ENCODE peak calls at places on chromosomes 6 and 20, in ten cellular contexts. One of them, this sample, is unnamed.

GRCh38 chr6:80548496-80548895 is 442.0 kb downstream of the BCKDHB start:
- DNase-seq in NCI-H1092: no peak
- DNase-seq in HT1080: no peak
- DNase-seq in SK-MEL-5: no peak
- DNase-seq in tibial artery: no peak
- DNase-seq in NCI-H345: no peak
- DNase-seq in bronchial epithelial cell: peak; percentile 31
- DNase-seq in foreskin keratinocyte: peak; percentile 91
- DNase-seq in anterior cingulate cortex: no peak
- DNase-seq in NCI-H1105 treated with DMSO at 0.1 percent for 48 hours: no peak
- DNase-seq in this sample: no peak

GRCh38 chr6:145562771-145563615 is 172.3 kb downstream of the EPM2A start:
- DNase-seq in NCI-H1092: no peak
- DNase-seq in HT1080: peak; percentile 79
- DNase-seq in SK-MEL-5: no peak
- DNase-seq in tibial artery: no peak
- DNase-seq in NCI-H345: no peak
- DNase-seq in bronchial epithelial cell: no peak
- DNase-seq in foreskin keratinocyte: no peak
- DNase-seq in anterior cingulate cortex: no peak
- DNase-seq in NCI-H1105 treated with DMSO at 0.1 percent for 48 hours: no peak
- DNase-seq in this sample: no peak

GRCh38 chr6:38612386-38612965 is 27.3 kb downstream of the BTBD9 start:
- DNase-seq in NCI-H1092: no peak
- DNase-seq in HT1080: peak; percentile 17
- DNase-seq in SK-MEL-5: peak; percentile 38
- DNase-seq in tibial artery: no peak
- DNase-seq in NCI-H345: no peak
- DNase-seq in bronchial epithelial cell: peak; percentile 45
- DNase-seq in foreskin keratinocyte: peak; percentile 31
- DNase-seq in anterior cingulate cortex: no peak
- DNase-seq in NCI-H1105 treated with DMSO at 0.1 percent for 48 hours: no peak
- DNase-seq in this sample: no peak

GRCh38 chr20:44204156-44204831 is 6.3 kb downstream of the OSER1 start:
- DNase-seq in NCI-H1092: no peak
- DNase-seq in HT1080: peak; percentile 93
- DNase-seq in SK-MEL-5: peak; percentile 34
- DNase-seq in tibial artery: no peak
- DNase-seq in NCI-H345: no peak
- DNase-seq in bronchial epithelial cell: peak; percentile 99
- DNase-seq in foreskin keratinocyte: peak; percentile 96
- DNase-seq in anterior cingulate cortex: no peak
- DNase-seq in NCI-H1105 treated with DMSO at 0.1 percent for 48 hours: no peak
- DNase-seq in this sample: no peak

GRCh38 chr6:150831577-150831976 is 33.9 kb upstream of the MTHFD1L start:
- DNase-seq in NCI-H1092: no peak
- DNase-seq in HT1080: no peak
- DNase-seq in SK-MEL-5: no peak
- DNase-seq in tibial artery: no peak
- DNase-seq in NCI-H345: no peak
- DNase-seq in bronchial epithelial cell: no peak
- DNase-seq in foreskin keratinocyte: no peak
- DNase-seq in anterior cingulate cortex: no peak
- DNase-seq in NCI-H1105 treated with DMSO at 0.1 percent for 48 hours: no peak
- DNase-seq in this sample: no peak

GRCh38 chr20:64165866-64166600 is 1.8 kb downstream of the MYT1 start:
- DNase-seq in NCI-H1092: no peak
- DNase-seq in HT1080: no peak
- DNase-seq in SK-MEL-5: no peak
- DNase-seq in tibial artery: no peak
- DNase-seq in NCI-H345: no peak
- DNase-seq in bronchial epithelial cell: no peak
- DNase-seq in foreskin keratinocyte: no peak
- DNase-seq in anterior cingulate cortex: no peak
- DNase-seq in NCI-H1105 treated with DMSO at 0.1 percent for 48 hours: no peak
- DNase-seq in this sample: no peak

GRCh38 chr6:169427856-169428255 is 174.2 kb upstream of the THBS2 start:
- DNase-seq in NCI-H1092: no peak
- DNase-seq in HT1080: peak; percentile 36
- DNase-seq in SK-MEL-5: no peak
- DNase-seq in tibial artery: no peak
- DNase-seq in NCI-H345: no peak
- DNase-seq in bronchial epithelial cell: peak; percentile 20
- DNase-seq in foreskin keratinocyte: no peak
- DNase-seq in anterior cingulate cortex: no peak
- DNase-seq in NCI-H1105 treated with DMSO at 0.1 percent for 48 hours: no peak
- DNase-seq in this sample: no peak

GRCh38 chr20:19817017-19817416 is 59.0 kb downstream of the RIN2 start:
- DNase-seq in NCI-H1092: no peak
- DNase-seq in HT1080: peak; percentile 97
- DNase-seq in SK-MEL-5: no peak
- DNase-seq in tibial artery: no peak
- DNase-seq in NCI-H345: no peak
- DNase-seq in bronchial epithelial cell: peak; percentile 98
- DNase-seq in foreskin keratinocyte: peak; percentile 98
- DNase-seq in anterior cingulate cortex: no peak
- DNase-seq in NCI-H1105 treated with DMSO at 0.1 percent for 48 hours: no peak
- DNase-seq in this sample: no peak

GRCh38 chr20:39939241-39939865 is 749.7 kb downstream of the MAFB start:
- DNase-seq in NCI-H1092: no peak
- DNase-seq in HT1080: no peak
- DNase-seq in SK-MEL-5: no peak
- DNase-seq in tibial artery: no peak
- DNase-seq in NCI-H345: no peak
- DNase-seq in bronchial epithelial cell: no peak
- DNase-seq in foreskin keratinocyte: peak; percentile 3
- DNase-seq in anterior cingulate cortex: no peak
- DNase-seq in NCI-H1105 treated with DMSO at 0.1 percent for 48 hours: no peak
- DNase-seq in this sample: no peak

GRCh38 chr6:125316621-125317020 is 14.9 kb upstream of the HDDC2 start:
- DNase-seq in NCI-H1092: no peak
- DNase-seq in HT1080: peak; percentile 49
- DNase-seq in SK-MEL-5: peak; percentile 96
- DNase-seq in tibial artery: no peak
- DNase-seq in NCI-H345: no peak
- DNase-seq in bronchial epithelial cell: no peak
- DNase-seq in foreskin keratinocyte: no peak
- DNase-seq in anterior cingulate cortex: peak; percentile 60
- DNase-seq in NCI-H1105 treated with DMSO at 0.1 percent for 48 hours: no peak
- DNase-seq in this sample: no peak

GRCh38 chr6:168148231-168148849 is 69.3 kb upstream of the FRMD1 start:
- DNase-seq in NCI-H1092: no peak
- DNase-seq in HT1080: no peak
- DNase-seq in SK-MEL-5: no peak
- DNase-seq in tibial artery: no peak
- DNase-seq in NCI-H345: no peak
- DNase-seq in bronchial epithelial cell: no peak
- DNase-seq in foreskin keratinocyte: no peak
- DNase-seq in anterior cingulate cortex: no peak
- DNase-seq in NCI-H1105 treated with DMSO at 0.1 percent for 48 hours: no peak
- DNase-seq in this sample: no peak

GRCh38 chr6:24796616-24797290 is 2.0 kb downstream of the ARMH2 start:
- DNase-seq in NCI-H1092: no peak
- DNase-seq in HT1080: no peak
- DNase-seq in SK-MEL-5: no peak
- DNase-seq in tibial artery: no peak
- DNase-seq in NCI-H345: no peak
- DNase-seq in bronchial epithelial cell: no peak
- DNase-seq in foreskin keratinocyte: peak; percentile 39
- DNase-seq in anterior cingulate cortex: no peak
- DNase-seq in NCI-H1105 treated with DMSO at 0.1 percent for 48 hours: no peak
- DNase-seq in this sample: no peak

GRCh38 chr6:159178847-159179246 is 9.6 kb downstream of the FNDC1 start:
- DNase-seq in NCI-H1092: no peak
- DNase-seq in HT1080: no peak
- DNase-seq in SK-MEL-5: no peak
- DNase-seq in tibial artery: no peak
- DNase-seq in NCI-H345: no peak
- DNase-seq in bronchial epithelial cell: no peak
- DNase-seq in foreskin keratinocyte: no peak
- DNase-seq in anterior cingulate cortex: no peak
- DNase-seq in NCI-H1105 treated with DMSO at 0.1 percent for 48 hours: no peak
- DNase-seq in this sample: no peak

GRCh38 chr20:17794400-17794799 is 94.6 kb downstream of the BANF2 start:
- DNase-seq in NCI-H1092: no peak
- DNase-seq in HT1080: no peak
- DNase-seq in SK-MEL-5: no peak
- DNase-seq in tibial artery: peak; percentile 32
- DNase-seq in NCI-H345: no peak
- DNase-seq in bronchial epithelial cell: no peak
- DNase-seq in foreskin keratinocyte: no peak
- DNase-seq in anterior cingulate cortex: no peak
- DNase-seq in NCI-H1105 treated with DMSO at 0.1 percent for 48 hours: no peak
- DNase-seq in this sample: no peak

GRCh38 chr6:139777202-139777970 is 402.9 kb upstream of the CITED2 start:
- DNase-seq in NCI-H1092: no peak
- DNase-seq in HT1080: no peak
- DNase-seq in SK-MEL-5: no peak
- DNase-seq in tibial artery: no peak
- DNase-seq in NCI-H345: no peak
- DNase-seq in bronchial epithelial cell: no peak
- DNase-seq in foreskin keratinocyte: no peak
- DNase-seq in anterior cingulate cortex: no peak
- DNase-seq in NCI-H1105 treated with DMSO at 0.1 percent for 48 hours: no peak
- DNase-seq in this sample: no peak

GRCh38 chr6:170403451-170403850 is 96.9 kb downstream of the FAM120B start:
- DNase-seq in NCI-H1092: no peak
- DNase-seq in HT1080: no peak
- DNase-seq in SK-MEL-5: no peak
- DNase-seq in tibial artery: no peak
- DNase-seq in NCI-H345: no peak
- DNase-seq in bronchial epithelial cell: no peak
- DNase-seq in foreskin keratinocyte: peak; percentile 21
- DNase-seq in anterior cingulate cortex: no peak
- DNase-seq in NCI-H1105 treated with DMSO at 0.1 percent for 48 hours: no peak
- DNase-seq in this sample: no peak

GRCh38 chr20:57425150-57426013 is 34.2 kb downstream of the RBM38 start:
- DNase-seq in NCI-H1092: no peak
- DNase-seq in HT1080: no peak
- DNase-seq in SK-MEL-5: no peak
- DNase-seq in tibial artery: no peak
- DNase-seq in NCI-H345: peak; percentile 84
- DNase-seq in bronchial epithelial cell: no peak
- DNase-seq in foreskin keratinocyte: no peak
- DNase-seq in anterior cingulate cortex: no peak
- DNase-seq in NCI-H1105 treated with DMSO at 0.1 percent for 48 hours: no peak
- DNase-seq in this sample: no peak

GRCh38 chr20:44632103-44632752 is 19.3 kb downstream of the ADA start:
- DNase-seq in NCI-H1092: no peak
- DNase-seq in HT1080: no peak
- DNase-seq in SK-MEL-5: no peak
- DNase-seq in tibial artery: no peak
- DNase-seq in NCI-H345: no peak
- DNase-seq in bronchial epithelial cell: no peak
- DNase-seq in foreskin keratinocyte: no peak
- DNase-seq in anterior cingulate cortex: no peak
- DNase-seq in NCI-H1105 treated with DMSO at 0.1 percent for 48 hours: no peak
- DNase-seq in this sample: no peak

GRCh38 chr20:5214826-5215225 is 88.0 kb downstream of the CDS2 start:
- DNase-seq in NCI-H1092: no peak
- DNase-seq in HT1080: no peak
- DNase-seq in SK-MEL-5: no peak
- DNase-seq in tibial artery: no peak
- DNase-seq in NCI-H345: no peak
- DNase-seq in bronchial epithelial cell: no peak
- DNase-seq in foreskin keratinocyte: no peak
- DNase-seq in anterior cingulate cortex: no peak
- DNase-seq in NCI-H1105 treated with DMSO at 0.1 percent for 48 hours: no peak
- DNase-seq in this sample: no peak

GRCh38 chr20:44166477-44166876 is 20.5 kb downstream of the JPH2 start:
- DNase-seq in NCI-H1092: no peak
- DNase-seq in HT1080: peak; percentile 63
- DNase-seq in SK-MEL-5: no peak
- DNase-seq in tibial artery: peak; percentile 67
- DNase-seq in NCI-H345: no peak
- DNase-seq in bronchial epithelial cell: no peak
- DNase-seq in foreskin keratinocyte: no peak
- DNase-seq in anterior cingulate cortex: no peak
- DNase-seq in NCI-H1105 treated with DMSO at 0.1 percent for 48 hours: no peak
- DNase-seq in this sample: no peak

GRCh38 chr6:134822920-134823430 is 126.9 kb downstream of the ALDH8A1 start:
- DNase-seq in NCI-H1092: peak; percentile 69
- DNase-seq in HT1080: peak; percentile 79
- DNase-seq in SK-MEL-5: peak; percentile 93
- DNase-seq in tibial artery: no peak
- DNase-seq in NCI-H345: peak; percentile 82
- DNase-seq in bronchial epithelial cell: peak; percentile 79
- DNase-seq in foreskin keratinocyte: peak; percentile 69
- DNase-seq in anterior cingulate cortex: no peak
- DNase-seq in NCI-H1105 treated with DMSO at 0.1 percent for 48 hours: peak; percentile 73
- DNase-seq in this sample: no peak

GRCh38 chr20:64032706-64033624 is 3.0 kb upstream of the C20orf204 start:
- DNase-seq in NCI-H1092: no peak
- DNase-seq in HT1080: no peak
- DNase-seq in SK-MEL-5: no peak
- DNase-seq in tibial artery: no peak
- DNase-seq in NCI-H345: no peak
- DNase-seq in bronchial epithelial cell: no peak
- DNase-seq in foreskin keratinocyte: no peak
- DNase-seq in anterior cingulate cortex: no peak
- DNase-seq in NCI-H1105 treated with DMSO at 0.1 percent for 48 hours: no peak
- DNase-seq in this sample: no peak

GRCh38 chr20:16671753-16672152 is 58.1 kb upstream of the SNRPB2 start:
- DNase-seq in NCI-H1092: no peak
- DNase-seq in HT1080: no peak
- DNase-seq in SK-MEL-5: no peak
- DNase-seq in tibial artery: no peak
- DNase-seq in NCI-H345: no peak
- DNase-seq in bronchial epithelial cell: no peak
- DNase-seq in foreskin keratinocyte: no peak
- DNase-seq in anterior cingulate cortex: no peak
- DNase-seq in NCI-H1105 treated with DMSO at 0.1 percent for 48 hours: no peak
- DNase-seq in this sample: no peak

GRCh38 chr20:1122388-1123315 is 4.2 kb downstream of the PSMF1 start:
- DNase-seq in NCI-H1092: no peak
- DNase-seq in HT1080: peak; percentile 50
- DNase-seq in SK-MEL-5: peak; percentile 23
- DNase-seq in tibial artery: peak; percentile 36
- DNase-seq in NCI-H345: peak; percentile 12
- DNase-seq in bronchial epithelial cell: peak; percentile 48
- DNase-seq in foreskin keratinocyte: no peak
- DNase-seq in anterior cingulate cortex: no peak
- DNase-seq in NCI-H1105 treated with DMSO at 0.1 percent for 48 hours: peak; percentile 27
- DNase-seq in this sample: no peak

This sample was measured in suprapubic skin.